ENCODE peak calls at places on chromosomes 2 and 18, in five cellular contexts. One of them, this sample, is unnamed.

GRCh38 chr2:96265349-96265839 is 403 bp downstream of the TMEM127 start:
- DNase-seq in astrocyte of the spinal cord: no peak
- DNase-seq in NB4: peak; percentile 51
- DNase-seq in naive thymus-derived CD8-positive, alpha-beta T cell: no peak
- DNase-seq in CD8-positive, alpha-beta memory T cell: no peak
- DNase-seq in this sample: no peak

GRCh38 chr2:95025406-95026319 is at the start of gene MAL:
- DNase-seq in astrocyte of the spinal cord: no peak
- DNase-seq in NB4: no peak
- DNase-seq in naive thymus-derived CD8-positive, alpha-beta T cell: peak; percentile 67
- DNase-seq in CD8-positive, alpha-beta memory T cell: peak; percentile 68
- DNase-seq in this sample: no peak

GRCh38 chr2:6970976-6971480 is 53.8 kb downstream of the RNF144A start:
- DNase-seq in astrocyte of the spinal cord: no peak
- DNase-seq in NB4: peak; percentile 66
- DNase-seq in naive thymus-derived CD8-positive, alpha-beta T cell: no peak
- DNase-seq in CD8-positive, alpha-beta memory T cell: no peak
- DNase-seq in this sample: no peak

GRCh38 chr2:23019476-23019875 is 365.5 kb upstream of the KLHL29 start:
- DNase-seq in astrocyte of the spinal cord: no peak
- DNase-seq in NB4: no peak
- DNase-seq in naive thymus-derived CD8-positive, alpha-beta T cell: no peak
- DNase-seq in CD8-positive, alpha-beta memory T cell: no peak
- DNase-seq in this sample: no peak

GRCh38 chr2:200127852-200128251 is 172.5 kb downstream of the MAIP1 start:
- DNase-seq in astrocyte of the spinal cord: peak; percentile 26
- DNase-seq in NB4: no peak
- DNase-seq in naive thymus-derived CD8-positive, alpha-beta T cell: no peak
- DNase-seq in CD8-positive, alpha-beta memory T cell: no peak
- DNase-seq in this sample: peak; percentile 89

GRCh38 chr2:42733852-42734251 is 30.1 kb downstream of the OXER1 start:
- DNase-seq in astrocyte of the spinal cord: no peak
- DNase-seq in NB4: no peak
- DNase-seq in naive thymus-derived CD8-positive, alpha-beta T cell: no peak
- DNase-seq in CD8-positive, alpha-beta memory T cell: no peak
- DNase-seq in this sample: no peak

GRCh38 chr18:44536619-44537018 is 144.1 kb upstream of the SETBP1 start:
- DNase-seq in astrocyte of the spinal cord: no peak
- DNase-seq in NB4: no peak
- DNase-seq in naive thymus-derived CD8-positive, alpha-beta T cell: no peak
- DNase-seq in CD8-positive, alpha-beta memory T cell: no peak
- DNase-seq in this sample: no peak

GRCh38 chr2:121376851-121377250 is 91.8 kb upstream of the TFCP2L1 start:
- DNase-seq in astrocyte of the spinal cord: no peak
- DNase-seq in NB4: no peak
- DNase-seq in naive thymus-derived CD8-positive, alpha-beta T cell: no peak
- DNase-seq in CD8-positive, alpha-beta memory T cell: no peak
- DNase-seq in this sample: peak; percentile 29

GRCh38 chr18:12424252-12424651 is 16.5 kb downstream of the PRELID3A start:
- DNase-seq in astrocyte of the spinal cord: no peak
- DNase-seq in NB4: no peak
- DNase-seq in naive thymus-derived CD8-positive, alpha-beta T cell: no peak
- DNase-seq in CD8-positive, alpha-beta memory T cell: no peak
- DNase-seq in this sample: no peak